ENCODE peak calls at places on chromosomes 4 and X, in ten cellular contexts. F is cardiac muscle cell, A is heart right ventricle, U is osteocyte, K is AG10803, Z is GM20000, Y is astrocyte, B is brain microvascular endothelial cell, T is lung, H is transverse colon. J is an unnamed sample.

GRCh38 chr4:104494822-104495559 is at the start of gene CXXC4:
- DNase-seq in F (peak; percentile 94), A (peak; percentile 70), U (no peak), K (peak; percentile 15), Z (peak; percentile 69), Y (peak; percentile 74), B (peak; percentile 5), T (peak; percentile 48), H (peak; percentile 67), J (peak; percentile 76)

GRCh38 chr4:105050896-105051295 is 95.8 kb upstream of the TET2 start:
- DNase-seq in F (no peak), A (no peak), U (no peak), K (peak; percentile 13), Z (no peak), Y (peak; percentile 72), B (no peak), T (no peak), H (no peak), J (no peak)

GRCh38 chr4:128600410-128600809 is 209.1 kb upstream of the JADE1 start:
- DNase-seq in F (no peak), A (peak; percentile 26), U (no peak), K (peak; percentile 12), Z (no peak), Y (no peak), B (no peak), T (no peak), H (no peak), J (no peak)

GRCh38 chr4:180665994-180666818 is 1577.0 kb upstream of the TENM3 start:
- DNase-seq in F (peak; percentile 84), A (no peak), U (no peak), K (peak; percentile 31), Z (peak; percentile 45), Y (peak; percentile 41), B (peak; percentile 6), T (no peak), H (no peak), J (peak; percentile 59)

GRCh38 chr4:127355738-127356137 is 277.0 kb upstream of the INTU start:
- DNase-seq in F (no peak), A (no peak), U (no peak), K (no peak), Z (no peak), Y (no peak), B (no peak), T (no peak), H (no peak), J (no peak)

GRCh38 chr4:158051401-158052235 is 121.2 kb downstream of the GASK1B start:
- DNase-seq in F (no peak), A (no peak), U (no peak), K (peak; percentile 96), Z (no peak), Y (peak; percentile 97), B (peak; percentile 93), T (no peak), H (no peak), J (no peak)

GRCh38 chrX:147900349-147900748 is 11.4 kb upstream of the FMR1 start:
- DNase-seq in F (no peak), A (no peak), U (no peak), K (no peak), Z (no peak), Y (no peak), B (no peak), T (no peak), H (no peak), J (no peak)

GRCh38 chr4:173508386-173509002 is 21.5 kb downstream of the HAND2 start:
- DNase-seq in F (peak; percentile 59), A (no peak), U (peak; percentile 80), K (no peak), Z (no peak), Y (no peak), B (no peak), T (no peak), H (no peak), J (peak; percentile 28)

GRCh38 chr4:145066063-145066501 is 31.9 kb downstream of the ANAPC10 start:
- DNase-seq in F (peak; percentile 11), A (no peak), U (no peak), K (no peak), Z (no peak), Y (no peak), B (no peak), T (no peak), H (no peak), J (no peak)

GRCh38 chr4:48131736-48132135 is 2.3 kb downstream of the TXK start:
- DNase-seq in F (no peak), A (no peak), U (no peak), K (no peak), Z (no peak), Y (no peak), B (no peak), T (no peak), H (no peak), J (no peak)

GRCh38 chr4:95183656-95184408 is 364.9 kb downstream of the UNC5C start:
- DNase-seq in F (no peak), A (no peak), U (no peak), K (no peak), Z (no peak), Y (no peak), B (no peak), T (no peak), H (no peak), J (no peak)
- TF ChIP-seq CTCF in F (no peak), A (no peak), U (no peak), K (no peak), Z (no peak), Y (no peak), B (no peak), T (no peak), H (no peak), J (no peak)

DNA sequence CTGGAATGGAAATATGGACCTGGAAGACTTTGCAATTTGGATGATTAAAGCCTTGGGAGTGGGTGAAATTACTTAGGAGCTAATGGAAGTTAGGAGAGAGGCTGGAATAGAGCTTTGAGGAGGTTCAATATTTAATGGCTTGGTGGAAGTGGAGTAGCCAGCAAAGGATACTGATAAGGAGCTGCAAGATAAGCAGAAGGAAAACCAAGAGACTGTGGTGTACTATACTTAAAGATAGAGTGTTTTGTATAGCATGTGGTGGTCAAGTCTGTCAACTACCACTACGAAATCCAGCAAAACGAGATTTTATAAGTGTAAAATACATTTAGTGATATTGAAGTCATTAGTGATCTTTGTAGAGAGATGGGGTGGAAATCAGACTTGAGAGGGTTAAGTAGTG is 54.0 kb upstream of the TMLHE start:
- DNase-seq in F (no peak), A (no peak), U (no peak), K (no peak), Z (no peak), Y (no peak), B (no peak), T (no peak), H (no peak), J (no peak)
- TF ChIP-seq CTCF in F (no peak), A (no peak), U (no peak), K (no peak), Z (no peak), Y (no peak), B (no peak), T (no peak), H (no peak), J (no peak)

GRCh38 chrX:39440734-39441305 is 639.6 kb downstream of the MID1IP1 start:
- DNase-seq in F (no peak), A (no peak), U (no peak), K (no peak), Z (no peak), Y (no peak), B (no peak), T (no peak), H (no peak), J (no peak)

GRCh38 chrX:39442332-39442731 is 641.1 kb downstream of the MID1IP1 start:
- DNase-seq in F (no peak), A (no peak), U (no peak), K (no peak), Z (peak; percentile 5), Y (no peak), B (no peak), T (no peak), H (no peak), J (no peak)

GRCh38 chrX:39439910-39440733 is 638.9 kb downstream of the MID1IP1 start:
- DNase-seq in F (no peak), A (no peak), U (no peak), K (no peak), Z (peak; percentile 33), Y (no peak), B (no peak), T (no peak), H (no peak), J (no peak)

GRCh38 chrX:39437670-39438441 is 636.6 kb downstream of the MID1IP1 start:
- DNase-seq in F (no peak), A (no peak), U (no peak), K (no peak), Z (no peak), Y (no peak), B (no peak), T (no peak), H (no peak), J (no peak)

GRCh38 chrX:39438603-39439602 is 637.6 kb downstream of the MID1IP1 start:
- DNase-seq in F (no peak), A (no peak), U (no peak), K (no peak), Z (no peak), Y (no peak), B (no peak), T (no peak), H (no peak), J (no peak)
- TF ChIP-seq CTCF in F (no peak), A (no peak), U (peak; percentile 22), K (peak; percentile 26), Z (peak; percentile 10), Y (no peak), B (peak; percentile 41), T (no peak), H (no peak), J (no peak)

GRCh38 chrX:10326578-10326977 is 169.8 kb downstream of the CLCN4 start:
- DNase-seq in F (no peak), A (no peak), U (no peak), K (peak; percentile 63), Z (no peak), Y (no peak), B (peak; percentile 50), T (no peak), H (no peak), J (no peak)
- TF ChIP-seq CTCF in F (peak; percentile 41), A (no peak), U (peak; percentile 44), K (peak; percentile 58), Z (peak; percentile 18), Y (peak; percentile 12), B (peak; percentile 66), T (no peak), H (no peak), J (no peak)

J was measured in nephron progenitor cell.